ENCODE peak calls at places on chromosome 17, in six cellular contexts. G is Karpas-422, S is endothelial cell of umbilical vein, T is HCT116, B is GM23248, J is endodermal cell. E is an unnamed sample.

GRCh38 chr17:42347198-42347597 is 41.0 kb downstream of the STAT3 start:
- DNase-seq in G (no peak), S (peak), T (peak), B (peak), J (no peak), E (no peak)

GRCh38 chr17:9842057-9842758 is 16.5 kb downstream of the GLP2R start:
- DNase-seq in G (no peak), S (no peak), T (no peak), B (peak), J (peak), E (no peak)

GRCh38 chr17:72264682-72265405 is 144.0 kb downstream of the SOX9 start:
- DNase-seq in G (no peak), S (no peak), T (no peak), B (no peak), J (no peak), E (no peak)

GRCh38 chr17:956905-957304 is 22.7 kb downstream of the NXN start:
- DNase-seq in G (no peak), S (peak), T (no peak), B (peak), J (peak), E (peak)

GRCh38 chr17:48564200-48565023 is 13.7 kb downstream of the HOXB4 start:
- DNase-seq in G (no peak), S (peak), T (no peak), B (peak), J (peak), E (peak)

GRCh38 chr17:49197346-49197998 is 12.9 kb downstream of the GNGT2 start:
- DNase-seq in G (no peak), S (no peak), T (no peak), B (peak), J (peak), E (no peak)

GRCh38 chr17:27771576-27771975 is 28.8 kb downstream of the NOS2 start:
- DNase-seq in G (no peak), S (no peak), T (no peak), B (no peak), J (no peak), E (no peak)

GRCh38 chr17:47423406-47424295 is 99.9 kb downstream of the EFCAB13 start:
- DNase-seq in G (no peak), S (peak), T (no peak), B (no peak), J (peak), E (peak)

GRCh38 chr17:18966831-18967624 is 15.1 kb downstream of the SLC5A10 start:
- DNase-seq in G (no peak), S (peak), T (no peak), B (peak), J (peak), E (no peak)

GRCh38 chr17:68061512-68062313 is 26.2 kb downstream of the KPNA2 start:
- DNase-seq in G (no peak), S (peak), T (no peak), B (peak), J (no peak), E (no peak)

GRCh38 chr17:43695968-43696865 is 34.5 kb upstream of the MEOX1 start:
- DNase-seq in G (no peak), S (no peak), T (no peak), B (peak), J (no peak), E (no peak)

GRCh38 chr17:41636652-41637051 is 12.3 kb upstream of the KRT17 start:
- DNase-seq in G (no peak), S (no peak), T (no peak), B (no peak), J (no peak), E (no peak)

GRCh38 chr17:50686494-50687199 is 21.1 kb downstream of the ANKRD40 start:
- DNase-seq in G (no peak), S (peak), T (peak), B (peak), J (peak), E (peak)

GRCh38 chr17:68777243-68777855 is 176.2 kb upstream of the FAM20A start:
- DNase-seq in G (peak), S (peak), T (peak), B (peak), J (peak), E (no peak)

GRCh38 chr17:17865035-17865434 is 28.2 kb upstream of the SREBF1 start:
- DNase-seq in G (no peak), S (no peak), T (no peak), B (no peak), J (no peak), E (no peak)

GRCh38 chr17:17313350-17313991 is 10.3 kb downstream of the NT5M start:
- DNase-seq in G (peak), S (peak), T (peak), B (peak), J (peak), E (peak)

GRCh38 chr17:229130-229944 is 47.9 kb upstream of the DOC2B start:
- DNase-seq in G (no peak), S (peak), T (no peak), B (no peak), J (no peak), E (peak)

GRCh38 chr17:41697122-41697962 is 8.7 kb downstream of the EIF1 start:
- DNase-seq in G (no peak), S (no peak), T (no peak), B (peak), J (peak), E (peak)

GRCh38 chr17:63659850-63660249 is 37.6 kb downstream of the MAP3K3 start:
- DNase-seq in G (no peak), S (no peak), T (no peak), B (no peak), J (no peak), E (no peak)

GRCh38 chr17:32226881-32227280 is 38.8 kb upstream of the RHBDL3 start:
- DNase-seq in G (no peak), S (no peak), T (no peak), B (no peak), J (no peak), E (no peak)

GRCh38 chr17:68514809-68515208 is 2.6 kb downstream of the PRKAR1A start:
- DNase-seq in G (no peak), S (peak), T (no peak), B (peak), J (peak), E (no peak)

GRCh38 chr17:59493867-59494266 is 71.5 kb upstream of the DHX40 start:
- DNase-seq in G (no peak), S (no peak), T (no peak), B (no peak), J (no peak), E (no peak)

GRCh38 chr17:78399693-78400144 is 21.3 kb downstream of the PGS1 start:
- DNase-seq in G (no peak), S (no peak), T (no peak), B (no peak), J (no peak), E (no peak)

GRCh38 chr17:78396436-78397335 is 18.2 kb downstream of the PGS1 start:
- DNase-seq in G (no peak), S (no peak), T (no peak), B (no peak), J (no peak), E (no peak)

GRCh38 chr17:78399028-78399692 is 20.7 kb downstream of the PGS1 start:
- DNase-seq in G (no peak), S (no peak), T (no peak), B (no peak), J (no peak), E (no peak)

GRCh38 chr17:78398390-78398789 is 19.9 kb downstream of the PGS1 start:
- DNase-seq in G (no peak), S (no peak), T (no peak), B (no peak), J (no peak), E (no peak)

DNA sequence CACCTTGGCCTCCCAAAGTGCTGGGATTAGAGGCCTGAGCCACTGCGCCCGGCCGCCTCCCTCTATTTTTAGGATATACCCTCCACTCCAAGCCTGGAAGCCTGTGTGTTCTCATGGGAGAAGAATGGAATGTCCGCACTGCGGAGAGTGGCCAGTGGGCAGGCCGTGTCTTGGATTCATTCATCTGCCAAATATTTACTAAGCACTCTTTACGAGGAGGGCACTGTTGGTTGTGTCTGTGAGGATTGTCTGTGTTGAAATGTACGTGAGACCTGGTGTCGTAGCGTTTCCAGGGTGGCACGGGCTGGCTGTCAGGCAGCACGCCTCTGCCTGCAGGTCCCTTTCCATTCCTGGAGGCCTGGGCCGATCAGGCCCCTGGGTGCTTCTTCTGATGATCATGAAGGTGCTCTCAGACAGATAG is 19.2 kb downstream of the PGS1 start:
- DNase-seq in G (no peak), S (no peak), T (no peak), B (peak), J (no peak), E (no peak)
- H3K9ac ChIP-seq in G (no peak), S (no peak), T (no peak), B (no peak), J (no peak), E (no peak)

GRCh38 chr17:30549864-30550511 is 72.8 kb downstream of the GOSR1 start:
- DNase-seq in G (no peak), S (no peak), T (no peak), B (no peak), J (peak), E (no peak)

GRCh38 chr17:30548189-30548588 is 71.0 kb downstream of the GOSR1 start:
- DNase-seq in G (no peak), S (no peak), T (no peak), B (no peak), J (peak), E (no peak)

GRCh38 chr17:30552994-30553565 is 75.9 kb downstream of the GOSR1 start:
- DNase-seq in G (no peak), S (no peak), T (no peak), B (no peak), J (peak), E (no peak)

GRCh38 chr17:30551666-30552339 is 74.6 kb downstream of the GOSR1 start:
- DNase-seq in G (no peak), S (no peak), T (no peak), B (no peak), J (peak), E (no peak)

DNA sequence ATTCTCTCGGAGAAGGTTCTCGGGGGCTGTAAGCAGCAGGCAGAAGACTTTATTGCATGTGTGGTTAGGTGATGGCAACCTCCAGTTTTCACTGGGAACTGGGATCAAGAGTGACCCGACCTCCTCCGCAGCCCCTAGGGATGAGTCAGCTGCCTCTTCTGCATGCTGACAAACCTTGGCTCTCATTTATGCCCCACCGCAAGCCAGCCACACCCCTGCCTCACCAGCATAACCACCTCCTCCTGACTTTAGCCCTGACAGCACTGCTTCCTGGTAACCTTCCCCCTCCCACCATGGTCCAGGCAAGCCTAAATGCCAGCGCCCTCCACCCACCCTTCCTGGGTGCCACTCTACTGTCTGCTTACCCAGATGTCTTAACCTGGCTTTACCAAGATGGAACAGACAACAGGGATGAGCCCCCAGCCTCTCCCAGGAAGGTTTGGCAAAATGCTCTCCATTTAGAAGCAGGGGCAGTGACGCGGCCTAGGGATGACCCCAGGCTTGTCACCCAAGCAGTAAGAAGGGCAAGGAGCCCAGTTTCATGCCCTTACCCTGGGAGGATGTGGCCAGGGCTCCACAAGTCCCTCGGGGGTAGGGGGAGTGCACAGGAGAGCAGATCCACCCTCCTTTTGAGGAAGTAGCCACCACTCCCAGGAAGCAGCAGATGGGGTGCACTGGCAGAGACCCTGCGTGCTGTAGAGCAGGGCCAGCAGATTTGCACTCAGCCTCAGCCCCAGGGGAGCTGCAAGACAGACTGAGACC is 73.5 kb downstream of the GOSR1 start:
- DNase-seq in G (peak), S (no peak), T (peak), B (peak), J (peak), E (no peak)
- H3K9ac ChIP-seq in G (no peak), S (no peak), T (peak), B (no peak), J (no peak), E (no peak)

GRCh38 chr17:28956112-28956511 is 4.8 kb upstream of the PHF12 start:
- DNase-seq in G (no peak), S (no peak), T (no peak), B (no peak), J (peak), E (no peak)
- H3K9ac ChIP-seq in G (no peak), S (no peak), T (no peak), B (no peak), J (no peak), E (no peak)

DNA sequence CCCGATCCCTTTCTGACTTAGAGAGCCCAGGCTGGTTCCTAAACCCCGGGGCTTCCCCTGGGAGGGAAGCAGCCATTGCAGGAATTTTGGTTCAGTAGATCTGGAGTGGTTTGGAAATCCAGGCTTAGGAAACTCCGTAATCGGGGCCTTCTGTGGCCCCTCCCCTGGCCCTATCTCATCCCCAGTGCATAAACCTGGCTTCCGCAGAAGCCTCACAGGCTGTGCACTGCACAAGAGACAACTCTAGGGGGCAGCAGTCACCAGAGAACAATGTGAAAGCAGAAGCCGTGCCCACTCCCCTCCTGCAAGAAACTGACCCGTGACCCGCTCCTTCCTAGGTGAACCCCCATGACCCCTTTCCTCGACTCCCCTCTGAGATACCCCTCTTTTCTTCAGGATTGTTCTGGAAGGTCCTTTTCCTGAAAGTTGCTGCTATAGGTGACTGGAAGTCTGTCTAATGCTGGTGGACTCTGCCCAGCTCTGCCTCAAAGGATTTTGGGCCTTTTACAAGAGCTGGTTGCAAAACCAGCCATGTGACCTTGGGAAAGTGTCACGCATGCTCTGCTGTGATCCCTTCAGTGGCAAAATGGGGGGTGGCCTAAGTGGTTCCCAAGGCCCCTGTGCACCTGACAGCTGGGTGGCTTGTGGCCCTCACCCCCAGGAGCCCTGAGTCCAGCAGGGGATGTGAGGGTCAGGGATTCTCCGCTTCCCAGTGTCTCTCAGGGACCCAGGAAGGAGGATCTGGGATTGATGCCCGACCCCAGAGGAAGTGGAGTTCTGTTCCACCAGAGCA is 14.4 kb downstream of the GUCY2D start:
- DNase-seq in G (peak), S (peak), T (no peak), B (peak), J (peak), E (peak)
- H3K9ac ChIP-seq in G (no peak), S (no peak), T (peak), B (peak), J (no peak), E (no peak)

DNA sequence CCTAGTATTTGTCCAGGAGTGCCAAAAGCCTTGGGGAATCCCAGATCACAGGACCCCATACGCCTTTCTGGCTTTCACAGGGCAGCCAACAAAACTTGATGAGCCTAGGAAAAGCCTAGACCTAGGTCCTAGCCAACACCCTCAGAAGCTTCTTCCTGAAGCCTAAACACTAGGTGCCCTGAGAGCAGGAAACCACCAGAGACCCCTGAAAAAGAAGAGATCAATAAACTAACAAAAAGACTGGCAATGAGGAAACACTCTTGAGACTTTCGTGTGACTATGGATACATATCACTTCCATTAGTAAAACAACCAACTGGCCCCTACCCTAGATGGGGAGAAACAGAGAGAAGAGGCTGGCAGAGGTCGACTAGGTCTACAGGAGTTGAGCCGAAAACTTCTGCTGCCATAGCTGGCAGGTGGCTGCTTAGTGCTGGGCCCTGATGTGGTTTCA is 1.2 kb downstream of the ORMDL3 start:
- DNase-seq in G (no peak), S (no peak), T (no peak), B (peak), J (peak), E (no peak)
- H3K9ac ChIP-seq in G (peak), S (no peak), T (peak), B (peak), J (peak), E (no peak)

DNA sequence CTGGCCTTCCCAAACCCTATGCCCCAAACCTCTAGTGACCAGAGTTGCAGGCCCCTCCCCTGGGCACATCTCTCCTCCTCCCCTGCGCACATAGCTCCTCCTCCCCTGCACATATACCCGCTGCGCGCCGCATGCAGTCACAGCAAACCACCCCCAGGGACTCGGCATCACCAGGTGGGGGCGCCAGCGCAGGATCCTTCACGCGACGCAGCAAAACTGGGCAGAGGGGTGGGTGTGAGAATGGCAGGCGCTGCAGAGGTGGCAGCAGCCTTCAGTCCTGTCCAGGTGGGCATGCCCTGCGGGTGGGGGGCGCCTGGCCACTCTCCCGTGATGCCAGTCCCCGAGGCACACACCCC is 5.6 kb downstream of the CORO6 start:
- DNase-seq in G (peak), S (peak), T (peak), B (peak), J (peak), E (peak)
- H3K9ac ChIP-seq in G (peak), S (no peak), T (peak), B (no peak), J (no peak), E (no peak)

E was measured in kidney.